ENCODE peak calls at places on chromosomes 3 and 15, in eight cellular contexts. O is esophagus muscularis mucosa, X is MM.1S, M is ovary, F is brain microvascular endothelial cell, J is body of pancreas, D is adrenal gland, U is DND-41. K is an unnamed sample.

GRCh38 chr3:25468866-25469319 is 40.8 kb downstream of the RARB start:
- DNase-seq in O (no peak), X (no peak), M (peak; percentile 67), F (peak; percentile 71), J (peak; percentile 25), D (peak; percentile 59), U (no peak), K (peak; percentile 86)

GRCh38 chr3:86794336-86795065 is 196.4 kb downstream of the VGLL3 start:
- DNase-seq in O (no peak), X (no peak), M (no peak), F (peak; percentile 18), J (no peak), D (no peak), U (no peak), K (no peak)

GRCh38 chr3:185555101-185555501 is 2.7 kb upstream of the LIPH start:
- DNase-seq in O (no peak), X (no peak), M (no peak), F (peak; percentile 40), J (no peak), D (no peak), U (no peak), K (no peak)

GRCh38 chr3:198030726-198031125 is 70.7 kb downstream of the LMLN start:
- DNase-seq in O (no peak), X (no peak), M (no peak), F (no peak), J (no peak), D (no peak), U (no peak), K (no peak)

GRCh38 chr3:78349571-78349970 is 1309.7 kb downstream of the ROBO2 start:
- DNase-seq in O (no peak), X (no peak), M (no peak), F (no peak), J (no peak), D (no peak), U (no peak), K (no peak)

GRCh38 chr3:102059145-102059943 is 210.0 kb downstream of the NFKBIZ start:
- DNase-seq in O (no peak), X (peak; percentile 92), M (no peak), F (no peak), J (no peak), D (no peak), U (no peak), K (no peak)

GRCh38 chr15:52263563-52263962 is 32.0 kb downstream of the MYO5C start:
- DNase-seq in O (no peak), X (no peak), M (no peak), F (no peak), J (no peak), D (no peak), U (peak; percentile 63), K (no peak)

GRCh38 chr15:27815035-27815434 is 284.1 kb downstream of the OCA2 start:
- DNase-seq in O (peak; percentile 77), X (no peak), M (no peak), F (no peak), J (no peak), D (no peak), U (no peak), K (peak; percentile 58)

GRCh38 chr3:127742580-127742979 is 69.8 kb downstream of the ABTB1 start:
- DNase-seq in O (no peak), X (no peak), M (no peak), F (no peak), J (peak; percentile 3), D (no peak), U (no peak), K (no peak)

GRCh38 chr3:56801151-56801596 is 575 bp downstream of the ARHGEF3 start:
- DNase-seq in O (no peak), X (peak; percentile 33), M (peak; percentile 50), F (no peak), J (peak; percentile 48), D (peak; percentile 41), U (peak; percentile 52), K (no peak)

GRCh38 chr3:57227204-57227929 is at the start of gene APPL1:
- DNase-seq in O (peak; percentile 95), X (peak; percentile 94), M (peak; percentile 96), F (peak; percentile 83), J (peak; percentile 90), D (peak; percentile 94), U (peak; percentile 92), K (peak; percentile 96)

GRCh38 chr3:129934234-129935123 is 40.0 kb upstream of the TRH start:
- DNase-seq in O (no peak), X (peak; percentile 8), M (peak; percentile 49), F (peak; percentile 15), J (peak; percentile 26), D (peak; percentile 13), U (peak; percentile 45), K (no peak)

GRCh38 chr3:63661242-63661641 is 8.8 kb downstream of the SNTN start:
- DNase-seq in O (no peak), X (no peak), M (no peak), F (peak; percentile 24), J (no peak), D (no peak), U (no peak), K (no peak)

GRCh38 chr3:177705976-177706866 is 508.9 kb upstream of the TBL1XR1 start:
- DNase-seq in O (no peak), X (no peak), M (peak; percentile 42), F (peak; percentile 28), J (peak; percentile 11), D (peak; percentile 14), U (peak; percentile 32), K (no peak)

GRCh38 chr3:39196671-39197446 is 4.5 kb upstream of the XIRP1 start:
- DNase-seq in O (no peak), X (no peak), M (no peak), F (no peak), J (peak; percentile 46), D (no peak), U (no peak), K (no peak)

GRCh38 chr15:41917767-41918430 is 24.0 kb upstream of the SPTBN5 start:
- DNase-seq in O (no peak), X (no peak), M (no peak), F (peak; percentile 77), J (peak; percentile 83), D (peak; percentile 53), U (no peak), K (peak; percentile 62)

GRCh38 chr3:76684946-76685345 is 355.0 kb upstream of the ROBO2 start:
- DNase-seq in O (no peak), X (no peak), M (no peak), F (no peak), J (no peak), D (no peak), U (no peak), K (no peak)

GRCh38 chr3:76683256-76683655 is 356.6 kb upstream of the ROBO2 start:
- DNase-seq in O (no peak), X (no peak), M (no peak), F (no peak), J (no peak), D (no peak), U (no peak), K (no peak)

GRCh38 chr3:76679510-76679909 is 360.4 kb upstream of the ROBO2 start:
- DNase-seq in O (no peak), X (no peak), M (no peak), F (no peak), J (no peak), D (no peak), U (no peak), K (no peak)
- TF ChIP-seq CTCF in O (no peak), X (no peak), M (no peak), F (no peak), J (no peak), D (no peak), U (no peak), K (no peak)

GRCh38 chr3:52019352-52020080 is 23.8 kb upstream of the RPL29 start:
- DNase-seq in O (no peak), X (no peak), M (no peak), F (no peak), J (peak; percentile 30), D (no peak), U (no peak), K (peak; percentile 95)

GRCh38 chr3:52020796-52021195 is 25.1 kb upstream of the RPL29 start:
- DNase-seq in O (no peak), X (no peak), M (no peak), F (no peak), J (no peak), D (no peak), U (no peak), K (no peak)

GRCh38 chr3:52015431-52016256 is 19.9 kb upstream of the RPL29 start:
- DNase-seq in O (no peak), X (no peak), M (no peak), F (no peak), J (no peak), D (no peak), U (no peak), K (no peak)

GRCh38 chr3:52017467-52018065 is 21.9 kb upstream of the RPL29 start:
- DNase-seq in O (no peak), X (no peak), M (no peak), F (no peak), J (no peak), D (no peak), U (no peak), K (no peak)

DNA sequence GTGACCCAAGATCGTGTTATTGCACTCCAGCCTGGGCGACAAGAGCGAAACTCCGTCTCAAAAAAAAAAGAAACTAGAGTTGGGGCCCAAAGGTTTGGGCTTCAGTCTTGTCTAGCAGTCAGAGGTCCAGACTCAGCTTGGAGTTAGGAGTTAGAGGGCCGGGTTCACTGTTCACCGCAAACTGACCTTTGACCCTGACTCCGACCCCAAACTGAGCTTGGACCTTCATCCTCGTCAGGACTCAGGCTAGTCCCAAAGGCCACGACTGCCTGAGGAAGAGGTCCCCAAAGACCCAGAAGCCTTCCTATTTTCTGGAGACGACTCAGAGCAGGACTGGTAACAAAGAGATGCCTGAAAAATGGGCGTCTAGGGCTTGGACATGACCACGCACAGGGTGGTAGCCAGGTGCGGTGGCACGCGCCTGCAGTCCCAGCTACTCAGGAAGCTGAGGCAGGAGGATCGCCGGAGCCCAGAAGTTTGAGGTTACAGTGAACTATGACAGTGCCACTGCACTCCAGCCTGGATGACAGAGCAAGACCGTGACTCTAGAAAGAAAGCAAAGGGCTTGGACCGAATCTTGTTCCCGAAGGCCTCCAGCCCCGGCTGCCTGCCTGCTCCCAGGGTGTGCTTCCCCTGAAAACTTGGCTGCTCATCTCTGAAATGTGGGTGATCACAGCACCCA is 22.8 kb upstream of the RPL29 start:
- DNase-seq in O (no peak), X (no peak), M (no peak), F (no peak), J (no peak), D (no peak), U (no peak), K (no peak)
- H3K27ac ChIP-seq in O (peak overlapping the region; percentile 68), X (no peak overlapping the region), M (no peak overlapping the region), F (no peak overlapping the region), J (no peak overlapping the region), D (no peak overlapping the region), U (no peak overlapping the region), K (peak overlapping the region; percentile 89)

GRCh38 chr3:33915796-33916589 is 117.6 kb downstream of the PDCD6IP start:
- DNase-seq in O (no peak), X (no peak), M (no peak), F (no peak), J (no peak), D (peak; percentile 10), U (no peak), K (no peak)
- TF ChIP-seq CTCF in O (peak; percentile 16), X (no peak), M (no peak), F (peak; percentile 61), J (no peak), D (no peak), U (no peak), K (no peak)

DNA sequence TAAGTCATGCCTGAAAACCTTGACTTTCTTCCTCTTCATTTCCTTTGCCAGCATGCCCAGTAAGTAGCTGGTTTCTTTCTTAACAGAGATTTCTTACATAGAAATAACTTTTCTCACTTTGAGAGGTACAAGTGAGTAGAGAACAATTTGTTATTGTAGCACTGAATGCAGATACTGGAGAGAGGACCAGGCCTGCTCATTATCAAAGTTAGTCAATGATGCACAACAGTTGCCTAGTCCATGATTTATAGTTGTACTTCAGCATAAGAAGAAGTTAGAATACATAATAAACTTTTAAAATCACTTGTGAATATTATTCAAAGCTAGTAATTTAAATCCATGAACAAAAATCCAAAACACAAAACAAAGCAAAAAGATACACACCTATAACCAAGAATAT is 213.0 kb downstream of the PCCB start:
- DNase-seq in O (no peak), X (no peak), M (no peak), F (no peak), J (no peak), D (no peak), U (no peak), K (no peak)
- H3K27ac ChIP-seq in O (no peak overlapping the region), X (no peak overlapping the region), M (no peak overlapping the region), F (no peak overlapping the region), J (no peak overlapping the region), D (no peak overlapping the region), U (no peak overlapping the region), K (no peak overlapping the region)

K was measured in coronary artery.